ENCODE peak calls at places on chromosomes 11 and 22, in ten cellular contexts. One of them, this sample, is unnamed.

GRCh38 chr22:20384865-20385264 is 9.1 kb upstream of the ZNF74 start:
- DNase-seq in stimulated activated CD8-positive, alpha-beta memory T cell treated with anti-CD3 and anti-CD28 coated beads, Interleukin-15, amount 100 ng/mL, for 4 hours: no peak
- DNase-seq in T-cell: no peak
- DNase-seq in cardiac muscle cell: no peak
- DNase-seq in cardiac fibroblast: no peak
- DNase-seq in LoVo: no peak
- DNase-seq in WERI-Rb-1: no peak
- DNase-seq in fibroblast of lung: no peak
- DNase-seq in NCI-H2081: no peak
- DNase-seq in HTR-8/SVneo: no peak
- DNase-seq in this sample: no peak

GRCh38 chr11:64767344-64768299 is 7.8 kb upstream of the PYGM start:
- DNase-seq in stimulated activated CD8-positive, alpha-beta memory T cell treated with anti-CD3 and anti-CD28 coated beads, Interleukin-15, amount 100 ng/mL, for 4 hours: peak
- DNase-seq in T-cell: peak
- DNase-seq in cardiac muscle cell: peak
- DNase-seq in cardiac fibroblast: peak
- DNase-seq in LoVo: no peak
- DNase-seq in WERI-Rb-1: peak
- DNase-seq in fibroblast of lung: peak
- DNase-seq in NCI-H2081: peak
- DNase-seq in HTR-8/SVneo: peak
- DNase-seq in this sample: peak

GRCh38 chr22:20552913-20553401 is 45.5 kb downstream of the MED15 start:
- DNase-seq in stimulated activated CD8-positive, alpha-beta memory T cell treated with anti-CD3 and anti-CD28 coated beads, Interleukin-15, amount 100 ng/mL, for 4 hours: no peak
- DNase-seq in T-cell: no peak
- DNase-seq in cardiac muscle cell: no peak
- DNase-seq in cardiac fibroblast: peak
- DNase-seq in LoVo: no peak
- DNase-seq in WERI-Rb-1: no peak
- DNase-seq in fibroblast of lung: peak
- DNase-seq in NCI-H2081: no peak
- DNase-seq in HTR-8/SVneo: no peak
- DNase-seq in this sample: no peak

GRCh38 chr22:24164823-24165379 is 16.4 kb upstream of the SUSD2 start:
- DNase-seq in stimulated activated CD8-positive, alpha-beta memory T cell treated with anti-CD3 and anti-CD28 coated beads, Interleukin-15, amount 100 ng/mL, for 4 hours: no peak
- DNase-seq in T-cell: no peak
- DNase-seq in cardiac muscle cell: no peak
- DNase-seq in cardiac fibroblast: no peak
- DNase-seq in LoVo: no peak
- DNase-seq in WERI-Rb-1: no peak
- DNase-seq in fibroblast of lung: no peak
- DNase-seq in NCI-H2081: no peak
- DNase-seq in HTR-8/SVneo: no peak
- DNase-seq in this sample: no peak

GRCh38 chr11:129315781-129316579 is 59.7 kb upstream of the BARX2 start:
- DNase-seq in stimulated activated CD8-positive, alpha-beta memory T cell treated with anti-CD3 and anti-CD28 coated beads, Interleukin-15, amount 100 ng/mL, for 4 hours: no peak
- DNase-seq in T-cell: no peak
- DNase-seq in cardiac muscle cell: no peak
- DNase-seq in cardiac fibroblast: no peak
- DNase-seq in LoVo: peak
- DNase-seq in WERI-Rb-1: peak
- DNase-seq in fibroblast of lung: no peak
- DNase-seq in NCI-H2081: peak
- DNase-seq in HTR-8/SVneo: no peak
- DNase-seq in this sample: no peak

GRCh38 chr22:24926849-24927579 is 19.5 kb downstream of the LHFPL7 start:
- DNase-seq in stimulated activated CD8-positive, alpha-beta memory T cell treated with anti-CD3 and anti-CD28 coated beads, Interleukin-15, amount 100 ng/mL, for 4 hours: no peak
- DNase-seq in T-cell: no peak
- DNase-seq in cardiac muscle cell: no peak
- DNase-seq in cardiac fibroblast: peak
- DNase-seq in LoVo: no peak
- DNase-seq in WERI-Rb-1: no peak
- DNase-seq in fibroblast of lung: peak
- DNase-seq in NCI-H2081: no peak
- DNase-seq in HTR-8/SVneo: no peak
- DNase-seq in this sample: no peak

GRCh38 chr22:41003976-41004375 is 52.8 kb downstream of the RBX1 start:
- DNase-seq in stimulated activated CD8-positive, alpha-beta memory T cell treated with anti-CD3 and anti-CD28 coated beads, Interleukin-15, amount 100 ng/mL, for 4 hours: no peak
- DNase-seq in T-cell: no peak
- DNase-seq in cardiac muscle cell: no peak
- DNase-seq in cardiac fibroblast: no peak
- DNase-seq in LoVo: no peak
- DNase-seq in WERI-Rb-1: no peak
- DNase-seq in fibroblast of lung: no peak
- DNase-seq in NCI-H2081: no peak
- DNase-seq in HTR-8/SVneo: no peak
- DNase-seq in this sample: no peak

GRCh38 chr22:50473088-50473487 is 1.7 kb downstream of the SBF1 start:
- DNase-seq in stimulated activated CD8-positive, alpha-beta memory T cell treated with anti-CD3 and anti-CD28 coated beads, Interleukin-15, amount 100 ng/mL, for 4 hours: no peak
- DNase-seq in T-cell: peak
- DNase-seq in cardiac muscle cell: no peak
- DNase-seq in cardiac fibroblast: no peak
- DNase-seq in LoVo: no peak
- DNase-seq in WERI-Rb-1: peak
- DNase-seq in fibroblast of lung: no peak
- DNase-seq in NCI-H2081: no peak
- DNase-seq in HTR-8/SVneo: no peak
- DNase-seq in this sample: no peak

GRCh38 chr11:18704698-18705097 is 6.1 kb downstream of the TMEM86A start:
- DNase-seq in stimulated activated CD8-positive, alpha-beta memory T cell treated with anti-CD3 and anti-CD28 coated beads, Interleukin-15, amount 100 ng/mL, for 4 hours: no peak
- DNase-seq in T-cell: no peak
- DNase-seq in cardiac muscle cell: no peak
- DNase-seq in cardiac fibroblast: no peak
- DNase-seq in LoVo: no peak
- DNase-seq in WERI-Rb-1: no peak
- DNase-seq in fibroblast of lung: no peak
- DNase-seq in NCI-H2081: no peak
- DNase-seq in HTR-8/SVneo: no peak
- DNase-seq in this sample: no peak

GRCh38 chr11:35796542-35796941 is 134.0 kb downstream of the TRIM44 start:
- DNase-seq in stimulated activated CD8-positive, alpha-beta memory T cell treated with anti-CD3 and anti-CD28 coated beads, Interleukin-15, amount 100 ng/mL, for 4 hours: no peak
- DNase-seq in T-cell: no peak
- DNase-seq in cardiac muscle cell: no peak
- DNase-seq in cardiac fibroblast: peak
- DNase-seq in LoVo: peak
- DNase-seq in WERI-Rb-1: no peak
- DNase-seq in fibroblast of lung: no peak
- DNase-seq in NCI-H2081: no peak
- DNase-seq in HTR-8/SVneo: peak
- DNase-seq in this sample: no peak

GRCh38 chr11:103488021-103488420 is 378.8 kb downstream of the DYNC2H1 start:
- DNase-seq in stimulated activated CD8-positive, alpha-beta memory T cell treated with anti-CD3 and anti-CD28 coated beads, Interleukin-15, amount 100 ng/mL, for 4 hours: no peak
- DNase-seq in T-cell: no peak
- DNase-seq in cardiac muscle cell: no peak
- DNase-seq in cardiac fibroblast: no peak
- DNase-seq in LoVo: no peak
- DNase-seq in WERI-Rb-1: no peak
- DNase-seq in fibroblast of lung: no peak
- DNase-seq in NCI-H2081: no peak
- DNase-seq in HTR-8/SVneo: no peak
- DNase-seq in this sample: no peak

GRCh38 chr22:45892681-45893461 is 84.1 kb downstream of the WNT7B start:
- DNase-seq in stimulated activated CD8-positive, alpha-beta memory T cell treated with anti-CD3 and anti-CD28 coated beads, Interleukin-15, amount 100 ng/mL, for 4 hours: no peak
- DNase-seq in T-cell: no peak
- DNase-seq in cardiac muscle cell: no peak
- DNase-seq in cardiac fibroblast: no peak
- DNase-seq in LoVo: no peak
- DNase-seq in WERI-Rb-1: no peak
- DNase-seq in fibroblast of lung: no peak
- DNase-seq in NCI-H2081: no peak
- DNase-seq in HTR-8/SVneo: no peak
- DNase-seq in this sample: no peak

GRCh38 chr11:72227316-72228228 is 3.0 kb downstream of the INPPL1 start:
- DNase-seq in stimulated activated CD8-positive, alpha-beta memory T cell treated with anti-CD3 and anti-CD28 coated beads, Interleukin-15, amount 100 ng/mL, for 4 hours: no peak
- DNase-seq in T-cell: no peak
- DNase-seq in cardiac muscle cell: no peak
- DNase-seq in cardiac fibroblast: no peak
- DNase-seq in LoVo: no peak
- DNase-seq in WERI-Rb-1: peak
- DNase-seq in fibroblast of lung: peak
- DNase-seq in NCI-H2081: peak
- DNase-seq in HTR-8/SVneo: no peak
- DNase-seq in this sample: no peak

GRCh38 chr11:57001674-57002401 is 13.1 kb downstream of the OR5AK2 start:
- DNase-seq in stimulated activated CD8-positive, alpha-beta memory T cell treated with anti-CD3 and anti-CD28 coated beads, Interleukin-15, amount 100 ng/mL, for 4 hours: no peak
- DNase-seq in T-cell: no peak
- DNase-seq in cardiac muscle cell: no peak
- DNase-seq in cardiac fibroblast: peak
- DNase-seq in LoVo: no peak
- DNase-seq in WERI-Rb-1: no peak
- DNase-seq in fibroblast of lung: peak
- DNase-seq in NCI-H2081: no peak
- DNase-seq in HTR-8/SVneo: no peak
- DNase-seq in this sample: no peak

GRCh38 chr22:44373234-44373633 is 60.5 kb upstream of the SHISAL1 start:
- DNase-seq in stimulated activated CD8-positive, alpha-beta memory T cell treated with anti-CD3 and anti-CD28 coated beads, Interleukin-15, amount 100 ng/mL, for 4 hours: no peak
- DNase-seq in T-cell: no peak
- DNase-seq in cardiac muscle cell: no peak
- DNase-seq in cardiac fibroblast: no peak
- DNase-seq in LoVo: no peak
- DNase-seq in WERI-Rb-1: no peak
- DNase-seq in fibroblast of lung: no peak
- DNase-seq in NCI-H2081: no peak
- DNase-seq in HTR-8/SVneo: no peak
- DNase-seq in this sample: no peak

GRCh38 chr11:60195923-60196368 is 13.1 kb upstream of the MS4A6A start:
- DNase-seq in stimulated activated CD8-positive, alpha-beta memory T cell treated with anti-CD3 and anti-CD28 coated beads, Interleukin-15, amount 100 ng/mL, for 4 hours: no peak
- DNase-seq in T-cell: no peak
- DNase-seq in cardiac muscle cell: no peak
- DNase-seq in cardiac fibroblast: no peak
- DNase-seq in LoVo: no peak
- DNase-seq in WERI-Rb-1: no peak
- DNase-seq in fibroblast of lung: no peak
- DNase-seq in NCI-H2081: no peak
- DNase-seq in HTR-8/SVneo: no peak
- DNase-seq in this sample: no peak

GRCh38 chr11:78282821-78283220 is 94.1 kb downstream of the USP35 start:
- DNase-seq in stimulated activated CD8-positive, alpha-beta memory T cell treated with anti-CD3 and anti-CD28 coated beads, Interleukin-15, amount 100 ng/mL, for 4 hours: no peak
- DNase-seq in T-cell: no peak
- DNase-seq in cardiac muscle cell: no peak
- DNase-seq in cardiac fibroblast: no peak
- DNase-seq in LoVo: no peak
- DNase-seq in WERI-Rb-1: no peak
- DNase-seq in fibroblast of lung: no peak
- DNase-seq in NCI-H2081: no peak
- DNase-seq in HTR-8/SVneo: no peak
- DNase-seq in this sample: no peak